ENCODE peak calls at places on chromosomes 7 and 10, in five cellular contexts. K, A, E, F and I are unnamed samples.

GRCh38 chr7:32942783-32943653 is 14.2 kb upstream of the FKBP9 start:
- DNase-seq in K (peak), A (peak), E (peak), F (peak), I (peak)

GRCh38 chr10:92009445-92009844 is 85.9 kb downstream of the BTAF1 start:
- DNase-seq in K (no peak), A (no peak), E (no peak), F (no peak), I (no peak)

GRCh38 chr7:47542051-47542450 is 39.9 kb downstream of the TNS3 start:
- DNase-seq in K (no peak), A (no peak), E (no peak), F (no peak), I (no peak)

GRCh38 chr10:91220954-91221696 is 662 bp downstream of the PCGF5 start:
- DNase-seq in K (peak), A (no peak), E (no peak), F (peak), I (peak)

GRCh38 chr10:124231188-124232135 is 138.1 kb upstream of the CHST15 start:
- DNase-seq in K (peak), A (no peak), E (no peak), F (no peak), I (no peak)

GRCh38 chr7:131251371-131251770 is 76.3 kb upstream of the MKLN1 start:
- DNase-seq in K (no peak), A (no peak), E (no peak), F (no peak), I (no peak)

GRCh38 chr10:46554166-46554781 is 2.2 kb downstream of the GPRIN2 start:
- DNase-seq in K (no peak), A (no peak), E (no peak), F (no peak), I (no peak)

GRCh38 chr7:28956608-28957063 is 1.5 kb downstream of the TRIL start:
- DNase-seq in K (peak), A (peak), E (peak), F (peak), I (peak)

GRCh38 chr10:103786020-103786419 is 69.4 kb downstream of the SH3PXD2A start:
- DNase-seq in K (no peak), A (no peak), E (no peak), F (no peak), I (no peak)

GRCh38 chr10:54797636-54798395 is 3.2 kb downstream of the PCDH15 start:
- DNase-seq in K (no peak), A (no peak), E (no peak), F (no peak), I (no peak)

GRCh38 chr7:74544706-74545469 is 91.2 kb downstream of the GTF2IRD1 start:
- DNase-seq in K (no peak), A (no peak), E (no peak), F (no peak), I (peak)

GRCh38 chr7:68963547-68963946 is 634.7 kb upstream of the AUTS2 start:
- DNase-seq in K (no peak), A (no peak), E (no peak), F (no peak), I (no peak)

GRCh38 chr7:122136639-122137253 is 7.3 kb downstream of the AASS start:
- DNase-seq in K (no peak), A (peak), E (peak), F (no peak), I (no peak)

GRCh38 chr10:125123363-125124113 is 36.8 kb downstream of the CTBP2 start:
- DNase-seq in K (peak), A (peak), E (peak), F (peak), I (peak)

GRCh38 chr7:99267530-99268360 is 4.9 kb upstream of the MYH16 start:
- DNase-seq in K (peak), A (peak), E (no peak), F (no peak), I (peak)